ENCODE peak calls at places on chromosomes 13 and 19, in five cellular contexts. U is HEK293T, X is NT2/D1, C is HepG2, B is GM12878. L is an unnamed sample.

GRCh38 chr13:75410207-75410606 is 71.8 kb downstream of the TBC1D4 start:
- DNase-seq in U (no peak), X (no peak), C (no peak), B (no peak), L (no peak)

GRCh38 chr13:80337011-80337688 is 3.8 kb downstream of the SPRY2 start:
- DNase-seq in U (no peak), X (no peak), C (no peak), B (no peak), L (no peak)

GRCh38 chr19:1516395-1516753 is 3.6 kb upstream of the ADAMTSL5 start:
- DNase-seq in U (no peak), X (no peak), C (peak; percentile 44), B (no peak), L (no peak)

GRCh38 chr19:17419154-17419490 is 725 bp upstream of the MVB12A start:
- DNase-seq in U (no peak), X (no peak), C (no peak), B (no peak), L (no peak)

GRCh38 chr19:15268928-15269253 is 36.6 kb upstream of the EPHX3 start:
- DNase-seq in U (no peak), X (no peak), C (no peak), B (no peak), L (no peak)

GRCh38 chr13:26254583-26255102 is 714 bp downstream of the CDK8 start:
- DNase-seq in U (peak; percentile 16), X (peak; percentile 5), C (peak; percentile 44), B (no peak), L (no peak)

GRCh38 chr13:44236370-44236769 is 137.3 kb upstream of the SERP2 start:
- DNase-seq in U (no peak), X (no peak), C (no peak), B (no peak), L (no peak)

GRCh38 chr13:23828866-23829265 is 60.3 kb downstream of the MIPEP start:
- DNase-seq in U (no peak), X (no peak), C (no peak), B (no peak), L (no peak)

GRCh38 chr19:5018224-5019015 is 49.5 kb downstream of the KDM4B start:
- DNase-seq in U (no peak), X (no peak), C (no peak), B (no peak), L (no peak)

GRCh38 chr13:39047560-39047959 is 9.3 kb downstream of the NHLRC3 start:
- DNase-seq in U (peak; percentile 23), X (no peak), C (no peak), B (no peak), L (peak; percentile 49)

GRCh38 chr19:719081-719512 is 10.4 kb downstream of the PALM start:
- DNase-seq in U (no peak), X (no peak), C (peak; percentile 39), B (no peak), L (peak; percentile 60)

GRCh38 chr19:45952691-45953505 is 20.8 kb downstream of the NOVA2 start:
- DNase-seq in U (peak; percentile 85), X (peak; percentile 65), C (no peak), B (no peak), L (peak; percentile 96)

GRCh38 chr19:18044825-18045304 is 36.9 kb downstream of the ARRDC2 start:
- DNase-seq in U (no peak), X (no peak), C (no peak), B (peak; percentile 90), L (no peak)

GRCh38 chr13:50179977-50180376 is 164.7 kb downstream of the KCNRG start:
- DNase-seq in U (no peak), X (no peak), C (no peak), B (no peak), L (no peak)

GRCh38 chr19:47423203-47423882 is 4.0 kb upstream of the MEIS3 start:
- DNase-seq in U (no peak), X (no peak), C (no peak), B (no peak), L (no peak)

GRCh38 chr19:36081385-36081784 is 26.7 kb downstream of the WDR62 start:
- DNase-seq in U (no peak), X (no peak), C (no peak), B (no peak), L (no peak)

GRCh38 chr13:73090116-73090811 is 31.5 kb downstream of the KLF5 start:
- DNase-seq in U (peak; percentile 53), X (peak; percentile 59), C (peak; percentile 95), B (no peak), L (no peak)

GRCh38 chr13:23621316-23621645 is 51.1 kb downstream of the TNFRSF19 start:
- DNase-seq in U (no peak), X (no peak), C (peak; percentile 20), B (no peak), L (no peak)

GRCh38 chr19:18109363-18109730 is 11.8 kb downstream of the MAST3 start:
- DNase-seq in U (no peak), X (no peak), C (peak; percentile 53), B (no peak), L (no peak)

GRCh38 chr19:33214621-33215020 is 11.0 kb downstream of the SLC7A10 start:
- DNase-seq in U (peak; percentile 59), X (peak; percentile 25), C (peak; percentile 41), B (no peak), L (no peak)

GRCh38 chr13:49220035-49220855 is at the start of gene MLNR:
- DNase-seq in U (peak; percentile 73), X (no peak), C (peak; percentile 39), B (no peak), L (peak; percentile 81)

GRCh38 chr13:59951011-59951410 is 212.7 kb downstream of the DIAPH3 start:
- DNase-seq in U (no peak), X (no peak), C (no peak), B (no peak), L (no peak)

GRCh38 chr13:100733261-100733660 is 58.7 kb upstream of the TMTC4 start:
- DNase-seq in U (no peak), X (no peak), C (no peak), B (no peak), L (no peak)

GRCh38 chr13:31048521-31048920 is 113.2 kb downstream of the HSPH1 start:
- DNase-seq in U (no peak), X (no peak), C (no peak), B (no peak), L (no peak)

GRCh38 chr13:31044658-31045620 is 112.5 kb downstream of the TEX26 start:
- DNase-seq in U (no peak), X (no peak), C (no peak), B (peak; percentile 21), L (no peak)

GRCh38 chr13:31045621-31046081 is 113.2 kb downstream of the TEX26 start:
- DNase-seq in U (no peak), X (no peak), C (peak; percentile 69), B (peak; percentile 37), L (no peak)

GRCh38 chr13:31049083-31049482 is 112.6 kb downstream of the HSPH1 start:
- DNase-seq in U (no peak), X (no peak), C (no peak), B (no peak), L (no peak)

GRCh38 chr13:31046711-31047279 is 114.3 kb downstream of the TEX26 start:
- DNase-seq in U (peak; percentile 9), X (no peak), C (no peak), B (no peak), L (no peak)
- TF ChIP-seq SUZ12 in U (no peak), X (no peak), C (no peak), B (no peak), L (no peak)

DNA sequence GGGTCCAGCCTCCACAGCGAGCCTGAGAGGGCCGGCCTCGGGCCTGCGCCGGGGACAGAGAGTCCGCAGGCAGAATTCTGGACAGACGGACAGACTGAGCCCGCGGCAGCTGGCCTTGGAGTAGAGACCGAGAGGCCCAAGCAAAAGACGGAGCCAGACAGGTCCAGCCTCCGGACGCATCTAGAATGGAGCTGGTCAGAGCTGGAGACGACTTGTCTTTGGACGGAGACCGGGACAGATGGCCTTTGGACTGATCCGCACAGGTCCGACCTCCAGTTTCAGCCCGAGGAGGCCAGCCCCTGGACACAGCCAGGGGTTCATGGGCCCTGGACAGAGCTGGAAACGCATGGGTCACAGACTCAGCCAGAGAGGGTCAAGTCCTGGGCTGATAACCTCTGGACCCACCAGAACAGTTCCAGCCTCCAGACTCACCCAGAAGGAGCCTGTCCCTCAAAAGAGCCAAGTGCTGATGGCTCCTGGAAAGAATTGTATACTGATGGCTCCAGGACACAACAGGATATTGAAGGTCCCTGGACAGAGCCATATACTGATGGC is 490 bp downstream of the ITPKC start:
- DNase-seq in U (no peak), X (no peak), C (no peak), B (no peak), L (no peak)
- TF ChIP-seq SUZ12 in U (no peak), X (no peak), C (no peak), B (no peak), L (no peak)

GRCh38 chr19:10286803-10287737 is at the start of gene ICAM4:
- DNase-seq in U (peak; percentile 34), X (no peak), C (peak; percentile 63), B (no peak), L (no peak)
- TF ChIP-seq SUZ12 in U (no peak), X (no peak), C (no peak), B (no peak), L (peak; percentile 57)

DNA sequence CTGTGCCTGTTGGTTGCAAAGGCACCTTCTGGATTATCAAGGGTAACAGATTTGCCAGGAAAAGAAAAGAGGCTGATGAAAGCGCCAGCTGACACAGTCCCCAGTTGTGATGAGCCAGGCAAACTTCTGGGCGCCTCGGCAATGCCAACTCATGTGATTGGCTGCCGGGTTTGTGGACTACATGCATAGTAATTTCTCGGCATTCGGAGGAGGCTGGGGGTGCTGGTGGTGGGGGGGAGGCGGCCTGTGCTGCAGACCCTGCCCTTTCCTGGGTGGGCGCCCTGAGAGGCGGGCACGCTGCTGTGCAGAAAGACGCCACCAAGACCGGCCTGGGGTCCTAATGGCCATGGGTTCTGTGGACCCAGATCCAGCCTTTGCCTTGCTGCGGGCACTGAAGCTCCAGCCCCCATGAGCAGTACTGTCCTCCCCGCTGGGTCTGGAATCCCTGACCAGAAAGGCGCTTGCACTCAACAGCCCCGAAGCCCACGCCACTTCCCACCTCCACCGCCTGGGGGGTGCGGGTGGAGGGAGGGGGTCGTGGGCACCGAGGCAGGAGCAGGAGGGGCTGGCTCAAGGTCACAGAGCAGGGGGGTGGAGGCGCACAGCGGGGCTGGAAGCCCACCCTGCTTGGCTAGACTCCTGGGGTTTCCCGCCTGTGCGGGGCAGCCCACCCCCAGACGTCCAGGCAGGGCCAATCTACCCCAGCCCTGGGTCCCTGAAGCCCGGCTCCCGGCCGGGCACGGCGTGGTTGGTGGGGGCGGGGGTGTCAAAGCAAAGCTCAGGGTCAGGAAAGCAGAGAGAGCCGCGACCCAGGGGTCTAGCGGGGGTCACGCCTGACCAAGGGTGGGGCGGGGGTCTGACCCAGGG is 1.0 kb downstream of the DIRAS1 start:
- DNase-seq in U (no peak), X (no peak), C (no peak), B (no peak), L (no peak)
- TF ChIP-seq SUZ12 in U (no peak), X (no peak), C (no peak), B (peak; percentile 91), L (no peak)